ENCODE peak calls at places on chromosome 14, in six cellular contexts. C is T-cell, V is AG09319, S is fibroblast of pulmonary artery, X is EH, D is T follicular helper cell. K is an unnamed sample.
A peak's percentile ranks its signal among the peaks of the same experiment; 100 is the strongest.

GRCh38 chr14:28515571-28515970 is 251.0 kb upstream of the FOXG1 start:
- DNase-seq in X (no peak), C (no peak), S (peak; percentile 94), D (no peak), V (no peak), K (no peak)

GRCh38 chr14:103091041-103091882 is 3.3 kb upstream of the EXOC3L4 start:
- DNase-seq in C (peak; percentile 76), D (peak; percentile 64), X (peak; percentile 44), V (no peak), S (peak; percentile 27), K (peak; percentile 59)

GRCh38 chr14:73613046-73613383 is 698 bp downstream of the ACOT6 start:
- DNase-seq in X (no peak), V (no peak), C (no peak), D (no peak), S (no peak), K (no peak)

GRCh38 chr14:77108753-77109152 is 10.7 kb downstream of the CIPC start:
- DNase-seq in S (no peak), X (no peak), V (no peak), C (no peak), D (no peak), K (no peak)

GRCh38 chr14:92501891-92502351 is 11.7 kb upstream of the RIN3 start:
- DNase-seq in X (peak; percentile 93), V (peak; percentile 59), D (no peak), S (peak; percentile 61), C (no peak), K (no peak)

GRCh38 chr14:60064491-60065072 is 27.1 kb upstream of the PCNX4 start:
- DNase-seq in X (peak; percentile 52), C (no peak), D (no peak), V (no peak), S (peak; percentile 72), K (no peak)

GRCh38 chr14:51182166-51182565 is 57.9 kb upstream of the TMX1 start:
- DNase-seq in D (no peak), X (peak; percentile 22), V (peak; percentile 50), S (peak; percentile 71), C (no peak), K (no peak)

GRCh38 chr14:89138846-89139245 is 278.2 kb downstream of the FOXN3 start:
- DNase-seq in S (no peak), C (no peak), V (no peak), X (no peak), D (no peak), K (no peak)

GRCh38 chr14:28243600-28243999 is 523.0 kb upstream of the FOXG1 start:
- DNase-seq in V (no peak), C (no peak), X (no peak), D (no peak), S (peak; percentile 56), K (no peak)

GRCh38 chr14:55579724-55580400 is at the start of gene KTN1:
- DNase-seq in D (peak; percentile 79), C (peak; percentile 83), S (peak; percentile 73), V (peak; percentile 61), X (peak; percentile 84), K (peak; percentile 88)

GRCh38 chr14:105865904-105866840 is 339.8 kb downstream of the TMEM121 start:
- DNase-seq in D (no peak), X (no peak), V (no peak), S (no peak), C (no peak), K (no peak)

GRCh38 chr14:100645200-100645985 is 58.2 kb upstream of the BEGAIN start:
- DNase-seq in D (peak; percentile 74), V (peak; percentile 59), X (peak; percentile 77), C (peak; percentile 83), S (peak; percentile 87), K (peak; percentile 82)

GRCh38 chr14:94021416-94022157 is 4.6 kb upstream of the OTUB2 start:
- DNase-seq in S (no peak), D (no peak), C (no peak), V (no peak), X (no peak), K (no peak)

GRCh38 chr14:72636094-72636493 is 257.8 kb downstream of the DPF3 start:
- DNase-seq in D (no peak), X (peak; percentile 56), S (no peak), C (no peak), V (no peak), K (no peak)

GRCh38 chr14:99548285-99548684 is 55.7 kb downstream of the CCDC85C start:
- DNase-seq in D (no peak), X (no peak), C (no peak), V (no peak), S (no peak), K (no peak)

GRCh38 chr14:49768301-49769121 is 558 bp downstream of the KLHDC2 start:
- DNase-seq in D (peak; percentile 64), C (peak; percentile 66), V (no peak), S (peak; percentile 60), X (peak; percentile 63), K (peak; percentile 77)

GRCh38 chr14:31269599-31270195 is 62.1 kb upstream of the HECTD1 start:
- DNase-seq in V (no peak), C (no peak), X (peak; percentile 66), S (no peak), D (no peak), K (no peak)

GRCh38 chr14:35292770-35293561 is 784 bp downstream of the PSMA6 start:
- DNase-seq in D (no peak), C (no peak), S (no peak), X (no peak), V (no peak), K (no peak)

GRCh38 chr14:64232095-64232830 is 61.9 kb downstream of the ESR2 start:
- DNase-seq in S (peak; percentile 95), V (peak; percentile 53), X (peak; percentile 87), D (no peak), C (no peak), K (no peak)

GRCh38 chr14:106845286-106846087 is 1319.1 kb downstream of the TMEM121 start:
- DNase-seq in S (no peak), X (no peak), V (no peak), D (no peak), C (peak; percentile 43), K (no peak)

GRCh38 chr14:35386673-35387125 is 17.9 kb downstream of the NFKBIA start:
- DNase-seq in X (peak; percentile 58), D (no peak), C (no peak), S (no peak), V (no peak), K (no peak)

GRCh38 chr14:104146651-104147345 is 8.4 kb downstream of the KIF26A start:
- DNase-seq in S (no peak), C (no peak), V (no peak), X (no peak), D (no peak), K (peak; percentile 4)

GRCh38 chr14:36617824-36618223 is 35.4 kb upstream of the NKX2-8 start:
- DNase-seq in V (no peak), S (no peak), X (no peak), D (no peak), C (no peak), K (no peak)

GRCh38 chr14:24051789-24052655 is at the start of gene CARMIL3:
- DNase-seq in D (peak; percentile 30), S (peak; percentile 42), X (peak; percentile 57), V (no peak), C (peak; percentile 48), K (peak; percentile 56)

GRCh38 chr14:64725879-64726584 is 21.8 kb downstream of the PLEKHG3 start:
- DNase-seq in D (no peak), X (no peak), S (no peak), V (no peak), C (no peak), K (no peak)

GRCh38 chr14:68864301-68864810 is 71.5 kb upstream of the ZFP36L1 start:
- DNase-seq in V (no peak), S (no peak), D (no peak), X (no peak), C (no peak), K (no peak)

GRCh38 chr14:102373110-102373509 is 10.4 kb downstream of the TECPR2 start:
- DNase-seq in C (no peak), D (no peak), S (no peak), X (no peak), V (no peak), K (no peak)

K was measured in naive thymus-derived CD4-positive, alpha-beta T cell.